ENCODE peak calls at places on chromosomes 11 and 22, in seven cellular contexts. One of them, this sample, is unnamed.

GRCh38 chr11:78203184-78203583 is 14.5 kb downstream of the USP35 start:
- DNase-seq in SK-N-SH: no peak
- DNase-seq in H1: no peak
- DNase-seq in HepG2: no peak
- DNase-seq in HCT116: no peak
- DNase-seq in K562: no peak
- DNase-seq in GM12878: no peak
- DNase-seq in this sample: no peak

GRCh38 chr22:21445437-21446127 is 21.6 kb upstream of the TMEM191C start:
- DNase-seq in SK-N-SH: no peak
- DNase-seq in H1: no peak
- DNase-seq in HepG2: no peak
- DNase-seq in HCT116: no peak
- DNase-seq in K562: no peak
- DNase-seq in GM12878: no peak
- DNase-seq in this sample: no peak

GRCh38 chr11:84532364-84532763 is 1094.8 kb downstream of the DLG2 start:
- DNase-seq in SK-N-SH: no peak
- DNase-seq in H1: no peak
- DNase-seq in HepG2: no peak
- DNase-seq in HCT116: no peak
- DNase-seq in K562: no peak
- DNase-seq in GM12878: no peak
- DNase-seq in this sample: no peak

GRCh38 chr22:45889539-45890350 is 87.2 kb downstream of the WNT7B start:
- DNase-seq in SK-N-SH: no peak
- DNase-seq in H1: no peak
- DNase-seq in HepG2: no peak
- DNase-seq in HCT116: no peak
- DNase-seq in K562: no peak
- DNase-seq in GM12878: no peak
- DNase-seq in this sample: no peak

GRCh38 chr11:46363031-46363407 is 15.8 kb downstream of the DGKZ start:
- DNase-seq in SK-N-SH: peak
- DNase-seq in H1: no peak
- DNase-seq in HepG2: no peak
- DNase-seq in HCT116: no peak
- DNase-seq in K562: peak
- DNase-seq in GM12878: no peak
- DNase-seq in this sample: peak

GRCh38 chr11:86208572-86208971 is 36.0 kb upstream of the EED start:
- DNase-seq in SK-N-SH: no peak
- DNase-seq in H1: no peak
- DNase-seq in HepG2: no peak
- DNase-seq in HCT116: no peak
- DNase-seq in K562: no peak
- DNase-seq in GM12878: no peak
- DNase-seq in this sample: no peak

GRCh38 chr11:6202036-6202435 is 3.0 kb downstream of the OR52W1 start:
- DNase-seq in SK-N-SH: no peak
- DNase-seq in H1: no peak
- DNase-seq in HepG2: no peak
- DNase-seq in HCT116: no peak
- DNase-seq in K562: no peak
- DNase-seq in GM12878: no peak
- DNase-seq in this sample: no peak

GRCh38 chr11:44595964-44596381 is 30.5 kb downstream of the CD82 start:
- DNase-seq in SK-N-SH: no peak
- DNase-seq in H1: no peak
- DNase-seq in HepG2: no peak
- DNase-seq in HCT116: no peak
- DNase-seq in K562: no peak
- DNase-seq in GM12878: no peak
- DNase-seq in this sample: no peak

GRCh38 chr11:78189851-78190250 is 1.1 kb downstream of the USP35 start:
- DNase-seq in SK-N-SH: no peak
- DNase-seq in H1: no peak
- DNase-seq in HepG2: no peak
- DNase-seq in HCT116: no peak
- DNase-seq in K562: peak
- DNase-seq in GM12878: no peak
- DNase-seq in this sample: no peak

GRCh38 chr11:127454856-127455255 is 454.3 kb upstream of the KIRREL3 start:
- DNase-seq in SK-N-SH: no peak
- DNase-seq in H1: no peak
- DNase-seq in HepG2: no peak
- DNase-seq in HCT116: no peak
- DNase-seq in K562: no peak
- DNase-seq in GM12878: no peak
- DNase-seq in this sample: no peak

GRCh38 chr11:119991669-119992068 is 146.2 kb downstream of the TRIM29 start:
- DNase-seq in SK-N-SH: no peak
- DNase-seq in H1: no peak
- DNase-seq in HepG2: no peak
- DNase-seq in HCT116: no peak
- DNase-seq in K562: no peak
- DNase-seq in GM12878: no peak
- DNase-seq in this sample: no peak

GRCh38 chr11:121439337-121439736 is 12.8 kb upstream of the SORL1 start:
- DNase-seq in SK-N-SH: no peak
- DNase-seq in H1: no peak
- DNase-seq in HepG2: no peak
- DNase-seq in HCT116: no peak
- DNase-seq in K562: no peak
- DNase-seq in GM12878: no peak
- DNase-seq in this sample: no peak

GRCh38 chr22:47407626-47408025 is 645.2 kb downstream of the TBC1D22A start:
- DNase-seq in SK-N-SH: no peak
- DNase-seq in H1: no peak
- DNase-seq in HepG2: no peak
- DNase-seq in HCT116: no peak
- DNase-seq in K562: no peak
- DNase-seq in GM12878: no peak
- DNase-seq in this sample: no peak

GRCh38 chr22:35458547-35459422 is 58.8 kb downstream of the MCM5 start:
- DNase-seq in SK-N-SH: no peak
- DNase-seq in H1: no peak
- DNase-seq in HepG2: no peak
- DNase-seq in HCT116: no peak
- DNase-seq in K562: no peak
- DNase-seq in GM12878: no peak
- DNase-seq in this sample: no peak

GRCh38 chr11:37449146-37449545 is 851.1 kb upstream of the RAG2 start:
- DNase-seq in SK-N-SH: peak
- DNase-seq in H1: no peak
- DNase-seq in HepG2: no peak
- DNase-seq in HCT116: no peak
- DNase-seq in K562: peak
- DNase-seq in GM12878: no peak
- DNase-seq in this sample: peak

GRCh38 chr22:38135133-38135706 is 24.7 kb upstream of the BAIAP2L2 start:
- DNase-seq in SK-N-SH: no peak
- DNase-seq in H1: no peak
- DNase-seq in HepG2: no peak
- DNase-seq in HCT116: peak
- DNase-seq in K562: no peak
- DNase-seq in GM12878: no peak
- DNase-seq in this sample: no peak

GRCh38 chr11:7892059-7892699 is 38.9 kb downstream of the OR10A6 start:
- DNase-seq in SK-N-SH: no peak
- DNase-seq in H1: no peak
- DNase-seq in HepG2: no peak
- DNase-seq in HCT116: no peak
- DNase-seq in K562: no peak
- DNase-seq in GM12878: no peak
- DNase-seq in this sample: no peak

GRCh38 chr11:8720868-8721739 is 38.5 kb downstream of the RPL27A start:
- DNase-seq in SK-N-SH: no peak
- DNase-seq in H1: no peak
- DNase-seq in HepG2: no peak
- DNase-seq in HCT116: peak
- DNase-seq in K562: no peak
- DNase-seq in GM12878: no peak
- DNase-seq in this sample: peak

GRCh38 chr22:27804683-27805297 is 3.2 kb upstream of the MN1 start:
- DNase-seq in SK-N-SH: peak
- DNase-seq in H1: no peak
- DNase-seq in HepG2: peak
- DNase-seq in HCT116: no peak
- DNase-seq in K562: peak
- DNase-seq in GM12878: no peak
- DNase-seq in this sample: peak

GRCh38 chr22:29369460-29369859 is 18.9 kb downstream of the AP1B1 start:
- DNase-seq in SK-N-SH: no peak
- DNase-seq in H1: peak
- DNase-seq in HepG2: no peak
- DNase-seq in HCT116: no peak
- DNase-seq in K562: peak
- DNase-seq in GM12878: no peak
- DNase-seq in this sample: no peak

GRCh38 chr22:46054878-46055158 is 77.9 kb upstream of the WNT7B start:
- DNase-seq in SK-N-SH: no peak
- DNase-seq in H1: no peak
- DNase-seq in HepG2: no peak
- DNase-seq in HCT116: no peak
- DNase-seq in K562: no peak
- DNase-seq in GM12878: no peak
- DNase-seq in this sample: no peak

GRCh38 chr11:17186932-17187692 is 20.7 kb downstream of the PIK3C2A start:
- DNase-seq in SK-N-SH: no peak
- DNase-seq in H1: no peak
- DNase-seq in HepG2: no peak
- DNase-seq in HCT116: no peak
- DNase-seq in K562: peak
- DNase-seq in GM12878: no peak
- DNase-seq in this sample: no peak

GRCh38 chr11:5922749-5923426 is 19.2 kb upstream of the OR56A3 start:
- DNase-seq in SK-N-SH: no peak
- DNase-seq in H1: no peak
- DNase-seq in HepG2: no peak
- DNase-seq in HCT116: peak
- DNase-seq in K562: peak
- DNase-seq in GM12878: peak
- DNase-seq in this sample: no peak

GRCh38 chr11:66598993-66599392 is 6.0 kb downstream of the CCS start:
- DNase-seq in SK-N-SH: no peak
- DNase-seq in H1: no peak
- DNase-seq in HepG2: no peak
- DNase-seq in HCT116: no peak
- DNase-seq in K562: no peak
- DNase-seq in GM12878: no peak
- DNase-seq in this sample: no peak

GRCh38 chr11:27046956-27047355 is 6.3 kb downstream of the BBOX1 start:
- DNase-seq in SK-N-SH: no peak
- DNase-seq in H1: no peak
- DNase-seq in HepG2: no peak
- DNase-seq in HCT116: no peak
- DNase-seq in K562: no peak
- DNase-seq in GM12878: no peak
- DNase-seq in this sample: no peak

GRCh38 chr11:127733552-127733951 is 733.0 kb upstream of the KIRREL3 start:
- DNase-seq in SK-N-SH: peak
- DNase-seq in H1: no peak
- DNase-seq in HepG2: no peak
- DNase-seq in HCT116: no peak
- DNase-seq in K562: no peak
- DNase-seq in GM12878: no peak
- DNase-seq in this sample: no peak

GRCh38 chr22:36753120-36753802 is 22.7 kb downstream of the IFT27 start:
- DNase-seq in SK-N-SH: no peak
- DNase-seq in H1: no peak
- DNase-seq in HepG2: no peak
- DNase-seq in HCT116: no peak
- DNase-seq in K562: no peak
- DNase-seq in GM12878: no peak
- DNase-seq in this sample: peak
- TF ChIP-seq JUND in SK-N-SH: no peak
- TF ChIP-seq JUND in H1: no peak
- TF ChIP-seq JUND in HepG2: no peak
- TF ChIP-seq JUND in HCT116: no peak
- TF ChIP-seq JUND in K562: no peak
- TF ChIP-seq JUND in GM12878: no peak
- TF ChIP-seq JUND in this sample: no peak

DNA sequence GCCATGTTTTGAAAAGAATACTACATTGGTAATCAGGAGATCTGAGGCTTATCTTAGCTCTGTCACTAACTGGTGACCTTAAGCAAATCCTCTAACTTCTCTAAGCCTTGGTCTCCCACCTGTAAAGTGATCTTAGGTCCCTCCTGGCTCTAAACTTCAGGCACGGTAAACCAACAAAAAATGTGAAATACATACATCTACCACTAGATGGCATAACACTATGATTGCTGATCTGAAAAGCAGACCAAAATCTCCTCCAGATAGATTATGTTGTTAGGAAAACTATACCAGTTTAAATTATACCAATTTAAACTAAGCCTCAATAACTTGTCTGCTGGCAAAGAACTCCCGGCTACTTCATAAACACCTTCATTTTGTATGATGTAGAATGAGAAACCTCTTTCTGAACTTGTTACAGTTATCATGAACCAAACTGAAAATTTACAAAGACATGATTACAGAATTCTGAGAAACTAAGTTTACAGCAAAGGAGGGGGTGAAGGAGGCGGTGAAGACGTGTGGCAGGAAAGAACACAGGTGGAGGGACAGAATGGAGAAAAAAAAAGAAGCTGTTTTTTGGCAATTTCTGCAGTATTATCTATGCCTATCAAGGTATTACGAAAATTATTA is 85.9 kb downstream of the SBF2 start:
- DNase-seq in SK-N-SH: peak
- DNase-seq in H1: no peak
- DNase-seq in HepG2: peak
- DNase-seq in HCT116: peak
- DNase-seq in K562: peak
- DNase-seq in GM12878: peak
- DNase-seq in this sample: peak
- TF ChIP-seq JUND in SK-N-SH: no peak
- TF ChIP-seq JUND in H1: no peak
- TF ChIP-seq JUND in HepG2: no peak
- TF ChIP-seq JUND in HCT116: no peak
- TF ChIP-seq JUND in K562: no peak
- TF ChIP-seq JUND in GM12878: no peak
- TF ChIP-seq JUND in this sample: no peak

DNA sequence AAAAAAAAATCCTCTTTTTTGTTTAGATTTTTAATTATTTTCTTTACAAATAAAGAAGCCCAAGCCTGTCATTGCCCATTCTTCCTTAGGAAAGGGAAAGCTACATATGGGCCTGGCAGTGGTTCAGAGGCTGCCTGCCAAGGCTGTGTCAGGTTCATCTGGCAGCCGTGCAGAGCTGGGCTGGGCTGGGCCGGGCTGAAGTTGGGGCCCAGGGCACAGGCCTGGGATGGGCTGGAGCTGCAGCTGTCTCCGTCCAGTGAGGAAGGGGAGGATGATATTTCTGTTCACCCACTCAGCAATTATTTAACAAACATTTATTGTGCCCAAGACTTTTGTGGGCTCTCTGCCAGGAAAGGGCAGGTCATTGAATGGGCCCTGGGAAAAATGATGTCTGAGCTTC is 4.6 kb downstream of the PRR5L start:
- DNase-seq in SK-N-SH: no peak
- DNase-seq in H1: no peak
- DNase-seq in HepG2: no peak
- DNase-seq in HCT116: no peak
- DNase-seq in K562: no peak
- DNase-seq in GM12878: no peak
- DNase-seq in this sample: no peak
- TF ChIP-seq JUND in SK-N-SH: no peak
- TF ChIP-seq JUND in H1: no peak
- TF ChIP-seq JUND in HepG2: no peak
- TF ChIP-seq JUND in HCT116: no peak
- TF ChIP-seq JUND in K562: no peak
- TF ChIP-seq JUND in GM12878: no peak
- TF ChIP-seq JUND in this sample: no peak

GRCh38 chr11:69674886-69675714 is at the start of gene LTO1:
- DNase-seq in SK-N-SH: peak
- DNase-seq in H1: peak
- DNase-seq in HepG2: peak
- DNase-seq in HCT116: peak
- DNase-seq in K562: peak
- DNase-seq in GM12878: peak
- DNase-seq in this sample: peak
- TF ChIP-seq JUND in SK-N-SH: no peak
- TF ChIP-seq JUND in H1: no peak
- TF ChIP-seq JUND in HepG2: peak
- TF ChIP-seq JUND in HCT116: no peak
- TF ChIP-seq JUND in K562: no peak
- TF ChIP-seq JUND in GM12878: no peak
- TF ChIP-seq JUND in this sample: no peak